ENCODE peak calls at places on chromosome 2, in ten cellular contexts. One of them, this sample, is unnamed.

GRCh38 chr2:145123606-145124005 is 603.7 kb upstream of the ZEB2 start:
- DNase-seq in sigmoid colon: no peak
- DNase-seq in Peyer's patch: no peak
- DNase-seq in IMR-90: peak; percentile 33
- DNase-seq in adrenal gland: peak; percentile 3
- DNase-seq in tibial nerve: no peak
- DNase-seq in breast epithelium: no peak
- DNase-seq in transverse colon: peak; percentile 9
- DNase-seq in ovary: no peak
- DNase-seq in HCT116: no peak
- DNase-seq in this sample: no peak

GRCh38 chr2:240557808-240558207 is at the start of gene ANKMY1:
- DNase-seq in sigmoid colon: peak; percentile 73
- DNase-seq in Peyer's patch: peak; percentile 84
- DNase-seq in IMR-90: peak; percentile 67
- DNase-seq in adrenal gland: peak; percentile 77
- DNase-seq in tibial nerve: no peak
- DNase-seq in breast epithelium: no peak
- DNase-seq in transverse colon: peak; percentile 68
- DNase-seq in ovary: peak; percentile 69
- DNase-seq in HCT116: no peak
- DNase-seq in this sample: peak; percentile 81

GRCh38 chr2:54613794-54614257 is 109.6 kb upstream of the EML6 start:
- DNase-seq in sigmoid colon: no peak
- DNase-seq in Peyer's patch: no peak
- DNase-seq in IMR-90: peak; percentile 84
- DNase-seq in adrenal gland: peak; percentile 80
- DNase-seq in tibial nerve: no peak
- DNase-seq in breast epithelium: no peak
- DNase-seq in transverse colon: no peak
- DNase-seq in ovary: no peak
- DNase-seq in HCT116: no peak
- DNase-seq in this sample: no peak

GRCh38 chr2:216181351-216181750 is 72.2 kb downstream of the XRCC5 start:
- DNase-seq in sigmoid colon: no peak
- DNase-seq in Peyer's patch: no peak
- DNase-seq in IMR-90: no peak
- DNase-seq in adrenal gland: no peak
- DNase-seq in tibial nerve: no peak
- DNase-seq in breast epithelium: no peak
- DNase-seq in transverse colon: no peak
- DNase-seq in ovary: no peak
- DNase-seq in HCT116: no peak
- DNase-seq in this sample: no peak

GRCh38 chr2:195560209-195560907 is 96.7 kb upstream of the SLC39A10 start:
- DNase-seq in sigmoid colon: no peak
- DNase-seq in Peyer's patch: no peak
- DNase-seq in IMR-90: peak; percentile 53
- DNase-seq in adrenal gland: no peak
- DNase-seq in tibial nerve: no peak
- DNase-seq in breast epithelium: no peak
- DNase-seq in transverse colon: peak; percentile 39
- DNase-seq in ovary: no peak
- DNase-seq in HCT116: no peak
- DNase-seq in this sample: no peak

GRCh38 chr2:38251940-38252339 is 125.1 kb downstream of the ATL2 start:
- DNase-seq in sigmoid colon: no peak
- DNase-seq in Peyer's patch: no peak
- DNase-seq in IMR-90: no peak
- DNase-seq in adrenal gland: no peak
- DNase-seq in tibial nerve: no peak
- DNase-seq in breast epithelium: no peak
- DNase-seq in transverse colon: no peak
- DNase-seq in ovary: no peak
- DNase-seq in HCT116: no peak
- DNase-seq in this sample: no peak

GRCh38 chr2:46643493-46643892 is 164.1 kb downstream of the TMEM247 start:
- DNase-seq in sigmoid colon: no peak
- DNase-seq in Peyer's patch: no peak
- DNase-seq in IMR-90: no peak
- DNase-seq in adrenal gland: no peak
- DNase-seq in tibial nerve: no peak
- DNase-seq in breast epithelium: no peak
- DNase-seq in transverse colon: no peak
- DNase-seq in ovary: no peak
- DNase-seq in HCT116: no peak
- DNase-seq in this sample: no peak

GRCh38 chr2:111030271-111030891 is 90.3 kb upstream of the BCL2L11 start:
- DNase-seq in sigmoid colon: no peak
- DNase-seq in Peyer's patch: no peak
- DNase-seq in IMR-90: no peak
- DNase-seq in adrenal gland: no peak
- DNase-seq in tibial nerve: no peak
- DNase-seq in breast epithelium: no peak
- DNase-seq in transverse colon: peak; percentile 35
- DNase-seq in ovary: no peak
- DNase-seq in HCT116: no peak
- DNase-seq in this sample: no peak

GRCh38 chr2:219314804-219315468 is 5.7 kb upstream of the PTPRN start:
- DNase-seq in sigmoid colon: no peak
- DNase-seq in Peyer's patch: no peak
- DNase-seq in IMR-90: peak; percentile 20
- DNase-seq in adrenal gland: no peak
- DNase-seq in tibial nerve: no peak
- DNase-seq in breast epithelium: no peak
- DNase-seq in transverse colon: no peak
- DNase-seq in ovary: no peak
- DNase-seq in HCT116: no peak
- DNase-seq in this sample: no peak

GRCh38 chr2:3639015-3639630 is 18.9 kb upstream of the ALLC start:
- DNase-seq in sigmoid colon: peak; percentile 25
- DNase-seq in Peyer's patch: peak; percentile 0
- DNase-seq in IMR-90: no peak
- DNase-seq in adrenal gland: no peak
- DNase-seq in tibial nerve: no peak
- DNase-seq in breast epithelium: no peak
- DNase-seq in transverse colon: no peak
- DNase-seq in ovary: no peak
- DNase-seq in HCT116: no peak
- DNase-seq in this sample: no peak

GRCh38 chr2:73999881-74000597 is 15.3 kb downstream of the TET3 start:
- DNase-seq in sigmoid colon: no peak
- DNase-seq in Peyer's patch: peak; percentile 74
- DNase-seq in IMR-90: peak; percentile 74
- DNase-seq in adrenal gland: no peak
- DNase-seq in tibial nerve: no peak
- DNase-seq in breast epithelium: no peak
- DNase-seq in transverse colon: peak; percentile 44
- DNase-seq in ovary: peak; percentile 55
- DNase-seq in HCT116: no peak
- DNase-seq in this sample: no peak

GRCh38 chr2:17752892-17753802 is 463 bp downstream of the SMC6 start:
- DNase-seq in sigmoid colon: peak; percentile 66
- DNase-seq in Peyer's patch: peak; percentile 77
- DNase-seq in IMR-90: peak; percentile 34
- DNase-seq in adrenal gland: peak; percentile 55
- DNase-seq in tibial nerve: no peak
- DNase-seq in breast epithelium: peak; percentile 53
- DNase-seq in transverse colon: peak; percentile 56
- DNase-seq in ovary: no peak
- DNase-seq in HCT116: no peak
- DNase-seq in this sample: peak; percentile 72

GRCh38 chr2:17756629-17757028 is 2.7 kb downstream of the GEN1 start:
- DNase-seq in sigmoid colon: no peak
- DNase-seq in Peyer's patch: no peak
- DNase-seq in IMR-90: peak; percentile 53
- DNase-seq in adrenal gland: no peak
- DNase-seq in tibial nerve: no peak
- DNase-seq in breast epithelium: no peak
- DNase-seq in transverse colon: no peak
- DNase-seq in ovary: no peak
- DNase-seq in HCT116: no peak
- DNase-seq in this sample: no peak

GRCh38 chr2:17752281-17752680 is 1.3 kb downstream of the SMC6 start:
- DNase-seq in sigmoid colon: no peak
- DNase-seq in Peyer's patch: no peak
- DNase-seq in IMR-90: no peak
- DNase-seq in adrenal gland: no peak
- DNase-seq in tibial nerve: no peak
- DNase-seq in breast epithelium: no peak
- DNase-seq in transverse colon: no peak
- DNase-seq in ovary: no peak
- DNase-seq in HCT116: no peak
- DNase-seq in this sample: no peak

GRCh38 chr2:17754773-17755425 is 961 bp downstream of the GEN1 start:
- DNase-seq in sigmoid colon: no peak
- DNase-seq in Peyer's patch: no peak
- DNase-seq in IMR-90: no peak
- DNase-seq in adrenal gland: no peak
- DNase-seq in tibial nerve: no peak
- DNase-seq in breast epithelium: no peak
- DNase-seq in transverse colon: no peak
- DNase-seq in ovary: no peak
- DNase-seq in HCT116: no peak
- DNase-seq in this sample: no peak

DNA sequence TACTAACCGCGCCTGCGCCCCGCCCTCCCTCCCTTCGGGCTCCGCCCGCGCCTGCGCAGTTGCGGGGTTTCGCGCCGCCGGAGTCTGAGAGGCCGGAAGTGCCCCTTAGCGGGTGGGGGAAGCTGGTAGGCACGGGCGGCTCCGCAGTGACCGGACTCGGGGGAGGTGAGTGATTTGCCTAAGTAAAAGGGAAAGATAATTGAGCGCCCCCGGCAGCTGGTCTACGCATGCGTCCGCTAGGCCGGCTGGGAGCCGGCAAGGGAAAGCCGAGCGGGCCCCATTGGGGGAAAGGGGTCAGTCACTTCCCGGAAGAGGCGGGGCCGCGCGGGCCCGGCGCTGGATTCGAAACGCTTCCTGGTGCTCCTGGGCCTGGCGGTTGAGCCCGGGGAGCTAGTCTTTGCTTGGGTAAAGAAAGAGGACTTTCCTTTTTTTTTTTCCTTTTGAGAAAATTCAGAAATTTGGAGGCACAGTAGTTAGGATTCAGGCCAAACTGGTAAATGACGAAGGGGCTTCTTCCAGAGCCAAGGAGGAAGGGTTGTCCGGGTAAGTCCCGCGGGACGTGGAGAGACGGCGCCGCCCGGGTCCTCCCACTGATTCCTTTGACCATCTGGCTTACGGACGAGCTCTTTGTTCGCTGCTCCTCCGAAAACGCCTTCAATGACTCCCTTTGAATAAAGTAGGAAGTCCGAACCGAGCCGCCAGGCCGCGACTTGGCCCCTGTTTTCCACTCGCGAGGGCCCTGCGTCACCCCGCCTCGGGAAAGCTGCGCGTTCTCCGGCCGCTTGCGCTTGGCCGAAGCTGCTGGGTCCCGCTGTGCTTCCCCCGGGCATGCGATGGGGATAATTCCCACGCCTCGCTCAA is at the start of the genes GEN1 and SMC6:
- DNase-seq in sigmoid colon: peak; percentile 93
- DNase-seq in Peyer's patch: peak; percentile 94
- DNase-seq in IMR-90: peak; percentile 82
- DNase-seq in adrenal gland: peak; percentile 88
- DNase-seq in tibial nerve: peak; percentile 75
- DNase-seq in breast epithelium: peak; percentile 83
- DNase-seq in transverse colon: peak; percentile 93
- DNase-seq in ovary: peak; percentile 91
- DNase-seq in HCT116: peak; percentile 81
- DNase-seq in this sample: peak; percentile 93
- TF ChIP-seq POLR2A in sigmoid colon: no peak
- TF ChIP-seq POLR2A in Peyer's patch: peak; percentile 9
- TF ChIP-seq POLR2A in IMR-90: peak; percentile 54
- TF ChIP-seq POLR2A in adrenal gland: no peak
- TF ChIP-seq POLR2A in tibial nerve: no peak
- TF ChIP-seq POLR2A in breast epithelium: no peak
- TF ChIP-seq POLR2A in transverse colon: no peak
- TF ChIP-seq POLR2A in ovary: no peak
- TF ChIP-seq POLR2A in HCT116: peak; percentile 51
- TF ChIP-seq POLR2A in this sample: no peak

GRCh38 chr2:203583084-203583695 is 48.1 kb upstream of the RAPH1 start:
- DNase-seq in sigmoid colon: no peak
- DNase-seq in Peyer's patch: no peak
- DNase-seq in IMR-90: no peak
- DNase-seq in adrenal gland: no peak
- DNase-seq in tibial nerve: no peak
- DNase-seq in breast epithelium: no peak
- DNase-seq in transverse colon: no peak
- DNase-seq in ovary: no peak
- DNase-seq in HCT116: no peak
- DNase-seq in this sample: no peak
- H3K4me1 ChIP-seq in sigmoid colon: peaks cover 27% of the 10 kb centered on the region
- H3K4me1 ChIP-seq in Peyer's patch: peaks cover 46% of the 10 kb centered on the region
- H3K4me1 ChIP-seq in IMR-90: peaks cover 5% of the 10 kb centered on the region
- H3K4me1 ChIP-seq in adrenal gland: no peaks in the 10 kb centered on the region
- H3K4me1 ChIP-seq in tibial nerve: no peaks in the 10 kb centered on the region
- H3K4me1 ChIP-seq in breast epithelium: peaks cover 21% of the 10 kb centered on the region
- H3K4me1 ChIP-seq in transverse colon: peaks cover 67% of the 10 kb centered on the region
- H3K4me1 ChIP-seq in ovary: peaks cover 1% of the 10 kb centered on the region
- H3K4me1 ChIP-seq in HCT116: peaks cover 33% of the 10 kb centered on the region
- H3K4me1 ChIP-seq in this sample: peaks cover 28% of the 10 kb centered on the region

DNA sequence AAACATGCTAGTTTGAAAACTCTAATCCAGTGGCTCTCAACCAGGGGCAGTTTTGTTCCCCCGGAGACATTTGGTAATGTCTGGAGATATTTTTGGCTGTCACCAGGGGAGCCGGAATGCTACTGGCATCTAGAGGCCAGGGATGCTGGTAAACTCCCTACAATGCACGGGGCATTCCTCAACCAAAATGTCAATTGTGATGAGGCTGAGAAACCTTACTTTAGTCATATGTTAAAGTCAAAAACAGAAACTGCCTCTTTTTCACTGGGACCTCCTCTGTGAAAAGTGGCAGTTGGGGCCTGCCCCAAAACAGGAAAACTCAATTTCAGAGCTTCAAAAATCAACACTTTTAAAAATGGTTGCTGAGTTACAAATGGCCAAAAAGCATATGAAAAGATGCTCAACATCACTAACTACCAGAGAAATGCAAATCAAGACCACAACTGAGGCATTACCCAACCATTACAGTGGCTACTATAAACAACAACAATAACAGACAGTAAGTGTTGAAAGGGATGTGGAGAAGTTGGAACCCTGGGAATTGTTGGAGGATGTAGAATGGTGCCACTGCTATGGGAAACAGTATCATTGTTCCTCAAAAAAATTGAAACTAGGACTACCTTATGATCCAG is 173.1 kb upstream of the SPRED2 start:
- DNase-seq in sigmoid colon: no peak
- DNase-seq in Peyer's patch: no peak
- DNase-seq in IMR-90: no peak
- DNase-seq in adrenal gland: no peak
- DNase-seq in tibial nerve: no peak
- DNase-seq in breast epithelium: no peak
- DNase-seq in transverse colon: no peak
- DNase-seq in ovary: no peak
- DNase-seq in HCT116: no peak
- DNase-seq in this sample: no peak
- H3K4me3 ChIP-seq in sigmoid colon: no peak overlapping the region
- H3K4me3 ChIP-seq in Peyer's patch: no peak overlapping the region
- H3K4me3 ChIP-seq in IMR-90: no peak overlapping the region
- H3K4me3 ChIP-seq in adrenal gland: no peak overlapping the region
- H3K4me3 ChIP-seq in tibial nerve: no peak overlapping the region
- H3K4me3 ChIP-seq in breast epithelium: no peak overlapping the region
- H3K4me3 ChIP-seq in transverse colon: no peak overlapping the region
- H3K4me3 ChIP-seq in ovary: no peak overlapping the region
- H3K4me3 ChIP-seq in HCT116: no peak overlapping the region
- H3K4me3 ChIP-seq in this sample: no peak overlapping the region

GRCh38 chr2:173754837-173755236 is 210.3 kb downstream of the SP3 start:
- DNase-seq in sigmoid colon: no peak
- DNase-seq in Peyer's patch: no peak
- DNase-seq in IMR-90: no peak
- DNase-seq in adrenal gland: no peak
- DNase-seq in tibial nerve: no peak
- DNase-seq in breast epithelium: no peak
- DNase-seq in transverse colon: no peak
- DNase-seq in ovary: no peak
- DNase-seq in HCT116: no peak
- DNase-seq in this sample: no peak
- TF ChIP-seq POLR2A in sigmoid colon: no peak
- TF ChIP-seq POLR2A in Peyer's patch: no peak
- TF ChIP-seq POLR2A in IMR-90: no peak
- TF ChIP-seq POLR2A in adrenal gland: no peak
- TF ChIP-seq POLR2A in tibial nerve: no peak
- TF ChIP-seq POLR2A in breast epithelium: no peak
- TF ChIP-seq POLR2A in transverse colon: no peak
- TF ChIP-seq POLR2A in ovary: no peak
- TF ChIP-seq POLR2A in HCT116: no peak
- TF ChIP-seq POLR2A in this sample: no peak